ENCODE peak calls at places on chromosome 2, in five cellular contexts. U is naive B cell; O is activated T-cell treated with anti-CD3 and anti-CD28 coated beads, Interleukin-2, amount 50 U/mL, for 4 hours; C is GM12878; M is T-cell. B is an unnamed sample.

GRCh38 chr2:190535586-190535985 is 1.1 kb upstream of the NEMP2 start:
- ATAC-seq in C (no peak), O (no peak), U (no peak), M (no peak), B (no peak)

GRCh38 chr2:176769021-176769420 is 443.6 kb upstream of the HNRNPA3 start:
- ATAC-seq in M (no peak), O (no peak), C (peak; percentile 24), U (no peak), B (no peak)

GRCh38 chr2:178297091-178297411 is 102.7 kb downstream of the OSBPL6 start:
- ATAC-seq in M (no peak), C (no peak), U (no peak), O (no peak), B (no peak)

GRCh38 chr2:62774555-62775366 is 69.2 kb downstream of the EHBP1 start:
- ATAC-seq in O (no peak), U (no peak), C (peak; percentile 78), M (no peak), B (no peak)

GRCh38 chr2:174259981-174260380 is 11.6 kb upstream of the OLA1 start:
- ATAC-seq in U (no peak), O (no peak), M (no peak), C (no peak), B (no peak)

GRCh38 chr2:104687147-104687546 is 166.8 kb upstream of the POU3F3 start:
- ATAC-seq in O (no peak), U (no peak), C (no peak), M (no peak), B (no peak)

GRCh38 chr2:43758738-43759137 is 15.1 kb upstream of the DYNC2LI1 start:
- ATAC-seq in U (no peak), M (no peak), C (no peak), O (no peak), B (no peak)

GRCh38 chr2:217941886-217942728 is 60.7 kb downstream of the TNS1 start:
- ATAC-seq in M (no peak), U (no peak), C (no peak), O (no peak), B (no peak)

GRCh38 chr2:219308142-219309093 is 783 bp downstream of the PTPRN start:
- ATAC-seq in C (peak; percentile 85), O (peak; percentile 82), U (peak; percentile 71), M (peak; percentile 74), B (no peak)

GRCh38 chr2:207156451-207157161 is 9.1 kb downstream of the KLF7 start:
- ATAC-seq in O (peak; percentile 66), C (peak; percentile 78), M (no peak), U (no peak), B (peak; percentile 68)

GRCh38 chr2:168810235-168810634 is 7.8 kb downstream of the NOSTRIN start:
- ATAC-seq in C (no peak), O (no peak), M (no peak), U (no peak), B (no peak)

GRCh38 chr2:233839447-233839820 is 14.9 kb downstream of the HJURP start:
- ATAC-seq in C (peak; percentile 14), U (no peak), M (no peak), O (no peak), B (no peak)

GRCh38 chr2:160197587-160197986 is 2.5 kb downstream of the ITGB6 start:
- ATAC-seq in U (no peak), C (peak; percentile 21), O (no peak), M (no peak), B (no peak)

GRCh38 chr2:98026927-98027522 is 31.3 kb upstream of the TMEM131 start:
- ATAC-seq in C (peak; percentile 93), O (peak; percentile 27), M (peak; percentile 27), U (peak; percentile 84), B (peak; percentile 94)

GRCh38 chr2:161571051-161571429 is 53.2 kb upstream of the SLC4A10 start:
- ATAC-seq in C (peak; percentile 33), M (no peak), O (no peak), U (no peak), B (peak; percentile 34)

GRCh38 chr2:240387669-240388358 is 47.6 kb upstream of the GPC1 start:
- ATAC-seq in M (no peak), C (no peak), O (no peak), U (no peak), B (no peak)

GRCh38 chr2:218859556-218859993 is at the start of gene WNT6:
- ATAC-seq in C (no peak), M (no peak), U (peak; percentile 49), O (peak; percentile 72), B (no peak)

GRCh38 chr2:101752708-101753107 is 55.2 kb downstream of the MAP4K4 start:
- ATAC-seq in M (no peak), C (peak; percentile 3), U (no peak), O (no peak), B (no peak)

GRCh38 chr2:168736636-168737424 is 65.6 kb upstream of the NOSTRIN start:
- ATAC-seq in U (no peak), O (no peak), C (no peak), M (no peak), B (no peak)

GRCh38 chr2:62293151-62293489 is 97.2 kb downstream of the B3GNT2 start:
- ATAC-seq in C (peak; percentile 33), M (no peak), O (no peak), U (no peak), B (no peak)

GRCh38 chr2:3725458-3726250 is 22.3 kb downstream of the DCDC2C start:
- ATAC-seq in U (no peak), C (no peak), M (no peak), O (no peak), B (peak; percentile 31)

GRCh38 chr2:36973320-36973719 is 7.0 kb upstream of the STRN start:
- ATAC-seq in O (no peak), U (no peak), M (no peak), C (no peak), B (no peak)

GRCh38 chr2:64516651-64517510 is 7.2 kb upstream of the AFTPH start:
- ATAC-seq in M (no peak), O (peak; percentile 27), C (no peak), U (no peak), B (no peak)

GRCh38 chr2:205814039-205814364 is 131.7 kb downstream of the NRP2 start:
- ATAC-seq in M (no peak), C (no peak), U (no peak), O (no peak), B (no peak)

GRCh38 chr2:121334581-121335293 is 49.7 kb upstream of the TFCP2L1 start:
- ATAC-seq in U (no peak), O (no peak), C (peak; percentile 27), M (no peak), B (no peak)